ENCODE peak calls at places on chromosomes 11 and 22, in eight cellular contexts. P is frontal cortex, I is Peyer's patch, J is A673, U is caudate nucleus, Q is HFF-Myc, X is lower leg skin, E is anterior cingulate cortex. S is an unnamed sample.

GRCh38 chr11:44916316-44916715 is 34.4 kb downstream of the TP53I11 start:
- DNase-seq in J (no peak), E (no peak), Q (no peak), U (no peak), X (no peak), I (no peak), P (no peak), S (no peak)

GRCh38 chr11:77267910-77268309 is 33.6 kb downstream of the GDPD4 start:
- DNase-seq in U (no peak), Q (no peak), X (no peak), I (no peak), P (no peak), J (no peak), E (no peak), S (no peak)

GRCh38 chr11:125063429-125064043 is 431 bp downstream of the SLC37A2 start:
- DNase-seq in U (no peak), J (no peak), X (peak), P (peak), Q (no peak), I (no peak), E (no peak), S (no peak)

GRCh38 chr22:26904483-26904882 is 247.1 kb downstream of the MIAT start:
- DNase-seq in X (no peak), P (no peak), Q (no peak), I (no peak), E (no peak), U (no peak), J (no peak), S (no peak)

GRCh38 chr11:24779791-24780190 is 282.9 kb downstream of the LUZP2 start:
- DNase-seq in Q (no peak), X (no peak), E (no peak), J (peak), I (no peak), U (no peak), P (no peak), S (no peak)

GRCh38 chr11:70040869-70041501 is 37.1 kb upstream of the ANO1 start:
- DNase-seq in I (no peak), E (no peak), J (no peak), U (no peak), Q (no peak), P (no peak), X (peak), S (no peak)

GRCh38 chr11:13333456-13333957 is 55.9 kb downstream of the BMAL1 start:
- DNase-seq in P (no peak), X (no peak), J (no peak), U (no peak), E (no peak), I (no peak), Q (no peak), S (peak)

GRCh38 chr11:128964463-128964930 is 21.8 kb upstream of the TP53AIP1 start:
- DNase-seq in I (no peak), Q (no peak), P (no peak), J (no peak), E (no peak), U (no peak), X (no peak), S (no peak)

GRCh38 chr22:44585559-44586121 is 87.6 kb upstream of the RTL6 start:
- DNase-seq in U (no peak), E (no peak), P (no peak), I (no peak), X (peak), Q (no peak), J (no peak), S (no peak)

GRCh38 chr22:22791438-22792181 is 96.0 kb upstream of the IGLL5 start:
- DNase-seq in P (no peak), J (no peak), X (peak), U (no peak), Q (no peak), I (no peak), E (no peak), S (no peak)

GRCh38 chr11:90895850-90896249 is 673.0 kb upstream of the CHORDC1 start:
- DNase-seq in Q (no peak), J (no peak), E (no peak), P (no peak), U (no peak), I (no peak), X (no peak), S (no peak)

GRCh38 chr11:77669848-77670511 is 32.4 kb upstream of the CLNS1A start:
- DNase-seq in U (no peak), J (no peak), X (no peak), P (no peak), E (no peak), I (no peak), Q (no peak), S (no peak)

GRCh38 chr11:95923441-95923729 is 522 bp downstream of the MTMR2 start:
- DNase-seq in U (no peak), X (no peak), Q (no peak), J (no peak), E (no peak), P (no peak), I (no peak), S (no peak)

GRCh38 chr11:88414981-88415391 is 77.5 kb upstream of the CTSC start:
- DNase-seq in E (no peak), U (no peak), X (no peak), I (no peak), Q (no peak), J (no peak), P (no peak), S (peak)